ENCODE peak calls at places on chromosomes 13 and 19, in four cellular contexts. W is stimulated activated CD4-positive, alpha-beta T cell treated with anti-CD3 and anti-CD28 coated beads, Interleukin-1b, Interleukin-23, amount 100 ng/mL, for 24 hours; J is GM23248; M is fibroblast of lung. R is an unnamed sample.

GRCh38 chr19:13068064-13068807 is 34.4 kb downstream of the LYL1 start:
- DNase-seq in M (no peak), J (no peak), W (no peak), R (no peak)

GRCh38 chr13:114286808-114287207 is 5.4 kb downstream of the UPF3A start:
- DNase-seq in J (peak), M (peak), W (no peak), R (no peak)

GRCh38 chr19:35095667-35096368 is 19.8 kb upstream of the FXYD3 start:
- DNase-seq in W (no peak), M (no peak), J (no peak), R (no peak)

GRCh38 chr19:28436320-28436719 is 776.6 kb downstream of the UQCRFS1 start:
- DNase-seq in M (no peak), J (no peak), W (no peak), R (no peak)

GRCh38 chr13:90365130-90365529 is 982.4 kb upstream of the MIR17HG start:
- DNase-seq in J (peak), W (no peak), M (peak), R (no peak)

GRCh38 chr19:11781295-11782057 is 14.7 kb downstream of the ZNF441 start:
- DNase-seq in W (no peak), M (peak), J (peak), R (no peak)

GRCh38 chr19:54532528-54532927 is 29.9 kb downstream of the LAIR2 start:
- DNase-seq in J (no peak), W (no peak), M (no peak), R (no peak)

GRCh38 chr19:38265213-38265861 is 964 bp downstream of the SPINT2 start:
- DNase-seq in M (peak), W (no peak), J (no peak), R (no peak)

GRCh38 chr19:17109300-17109699 is 33.7 kb downstream of the MYO9B start:
- DNase-seq in W (no peak), J (no peak), M (no peak), R (no peak)

GRCh38 chr19:9786819-9787218 is 18.3 kb upstream of the ZNF846 start:
- DNase-seq in M (no peak), J (no peak), W (no peak), R (peak)

GRCh38 chr19:33214621-33215020 is 11.0 kb downstream of the SLC7A10 start:
- DNase-seq in W (no peak), J (peak), M (peak), R (no peak)

GRCh38 chr13:99605417-99606321 is 104.4 kb downstream of the TM9SF2 start:
- DNase-seq in J (peak), M (peak), W (peak), R (peak)

GRCh38 chr19:35555301-35556005 is 8.0 kb downstream of the ATP4A start:
- DNase-seq in M (peak), J (peak), W (no peak), R (no peak)

GRCh38 chr13:78680611-78681010 is 21.7 kb upstream of the OBI1 start:
- DNase-seq in M (no peak), J (no peak), W (no peak), R (no peak)

GRCh38 chr19:40610396-40611064 is 9.4 kb downstream of the LTBP4 start:
- DNase-seq in J (peak), W (no peak), M (no peak), R (peak)

GRCh38 chr13:59356607-59357006 is 807.1 kb downstream of the DIAPH3 start:
- DNase-seq in J (peak), W (no peak), M (peak), R (peak)

GRCh38 chr19:21023901-21024300 is 3.4 kb downstream of the ZNF430 start:
- DNase-seq in W (no peak), J (peak), M (peak), R (no peak)

GRCh38 chr13:100235311-100235901 is 146.5 kb downstream of the PCCA start:
- DNase-seq in W (no peak), J (peak), M (peak), R (no peak)

GRCh38 chr19:15779756-15780476 is 7.5 kb upstream of the OR10H5 start:
- DNase-seq in M (peak), W (no peak), J (peak), R (peak)

GRCh38 chr13:73938375-73939070 is 195.7 kb downstream of the KLF12 start:
- DNase-seq in J (peak), W (no peak), M (peak), R (no peak)